ENCODE peak calls at places on chromosomes 11 and 22, in nine cellular contexts. X is activated CD4-positive, alpha-beta T cell treated with anti-CD3 and anti-CD28 coated beads, Interleukin-2, amount 50 U/mL, for 1 hour; S is astrocyte of the spinal cord; Z is body of pancreas; D is RCC 7860; J is lung; R is NCI-H1694; C is H7; U is T-cell. E is an unnamed sample.

GRCh38 chr11:128324051-128324481 is 263.3 kb downstream of the ETS1 start:
- DNase-seq in X (no peak), S (no peak), Z (no peak), D (no peak), J (no peak), R (no peak), C (no peak), U (no peak), E (no peak)

GRCh38 chr11:22730319-22730718 is 63.9 kb downstream of the GAS2 start:
- DNase-seq in X (no peak), S (no peak), Z (no peak), D (no peak), J (no peak), R (peak; percentile 7), C (no peak), U (no peak), E (peak; percentile 31)

GRCh38 chr22:29270475-29271271 is 2.6 kb downstream of the EWSR1 start:
- DNase-seq in X (no peak), S (peak; percentile 9), Z (no peak), D (peak; percentile 29), J (no peak), R (no peak), C (no peak), U (no peak), E (peak; percentile 64)

GRCh38 chr11:1693327-1694063 is 3.5 kb upstream of the KRTAP5-6 start:
- DNase-seq in X (peak; percentile 68), S (peak; percentile 74), Z (peak; percentile 80), D (peak; percentile 17), J (peak; percentile 80), R (peak; percentile 35), C (peak; percentile 98), U (peak; percentile 66), E (peak; percentile 73)

GRCh38 chr11:8566613-8567210 is 27.3 kb downstream of the STK33 start:
- DNase-seq in X (no peak), S (peak; percentile 68), Z (no peak), D (peak; percentile 40), J (no peak), R (peak; percentile 84), C (no peak), U (no peak), E (peak; percentile 72)

GRCh38 chr11:47257518-47258316 is at the start of gene NR1H3:
- DNase-seq in X (no peak), S (peak; percentile 59), Z (peak; percentile 87), D (no peak), J (peak; percentile 84), R (no peak), C (peak; percentile 97), U (no peak), E (no peak)

GRCh38 chr22:22740560-22741276 is 96.3 kb downstream of the GGTLC2 start:
- DNase-seq in X (no peak), S (no peak), Z (no peak), D (no peak), J (no peak), R (no peak), C (no peak), U (no peak), E (no peak)

GRCh38 chr11:128039140-128040021 is 548.0 kb downstream of the ETS1 start:
- DNase-seq in X (peak; percentile 71), S (peak; percentile 90), Z (no peak), D (peak; percentile 76), J (peak; percentile 51), R (no peak), C (no peak), U (peak; percentile 64), E (no peak)

GRCh38 chr22:24554316-24555159 is at the start of gene GUCD1:
- DNase-seq in X (peak; percentile 8), S (peak; percentile 27), Z (peak; percentile 42), D (peak; percentile 10), J (no peak), R (no peak), C (peak; percentile 61), U (no peak), E (peak; percentile 45)

GRCh38 chr11:106491751-106492150 is 414.3 kb downstream of the AASDHPPT start:
- DNase-seq in X (no peak), S (no peak), Z (no peak), D (no peak), J (no peak), R (no peak), C (no peak), U (no peak), E (no peak)

GRCh38 chr11:46559815-46560214 is 34.0 kb downstream of the AMBRA1 start:
- DNase-seq in X (no peak), S (no peak), Z (no peak), D (no peak), J (no peak), R (no peak), C (no peak), U (no peak), E (no peak)

GRCh38 chr22:38860291-38861169 is 11.5 kb downstream of the CBX6 start:
- DNase-seq in X (no peak), S (no peak), Z (no peak), D (no peak), J (no peak), R (no peak), C (peak; percentile 84), U (no peak), E (no peak)

GRCh38 chr11:122159173-122159701 is 43.2 kb upstream of the BLID start:
- DNase-seq in X (no peak), S (peak; percentile 83), Z (no peak), D (no peak), J (no peak), R (no peak), C (no peak), U (no peak), E (peak; percentile 54)

GRCh38 chr11:34356576-34356917 is 1.3 kb downstream of the ABTB2 start:
- DNase-seq in X (no peak), S (peak; percentile 60), Z (no peak), D (peak; percentile 14), J (no peak), R (no peak), C (peak; percentile 57), U (no peak), E (peak; percentile 67)

GRCh38 chr11:91790873-91791468 is 433.6 kb upstream of the FAT3 start:
- DNase-seq in X (no peak), S (no peak), Z (no peak), D (no peak), J (no peak), R (no peak), C (no peak), U (no peak), E (no peak)

GRCh38 chr22:20510811-20511577 is 3.6 kb downstream of the MED15 start:
- DNase-seq in X (no peak), S (no peak), Z (no peak), D (no peak), J (no peak), R (no peak), C (no peak), U (no peak), E (no peak)

GRCh38 chr11:117444256-117445096 is 116.8 kb downstream of the CEP164 start:
- DNase-seq in X (no peak), S (no peak), Z (no peak), D (no peak), J (no peak), R (no peak), C (peak; percentile 61), U (no peak), E (no peak)

GRCh38 chr22:42613869-42614268 is 814 bp downstream of the POLDIP3 start:
- DNase-seq in X (no peak), S (no peak), Z (no peak), D (no peak), J (no peak), R (no peak), C (no peak), U (no peak), E (peak; percentile 62)

GRCh38 chr11:76626921-76627391 is 43.6 kb downstream of the LRRC32 start:
- DNase-seq in X (no peak), S (peak; percentile 75), Z (no peak), D (peak; percentile 55), J (no peak), R (no peak), C (no peak), U (no peak), E (no peak)

GRCh38 chr11:117796456-117797428 is at the start of gene DSCAML1:
- DNase-seq in X (peak; percentile 45), S (no peak), Z (peak; percentile 47), D (no peak), J (no peak), R (no peak), C (peak; percentile 93), U (no peak), E (no peak)

GRCh38 chr11:69641681-69642548 is 959 bp downstream of the CCND1 start:
- DNase-seq in X (no peak), S (no peak), Z (no peak), D (no peak), J (no peak), R (no peak), C (peak; percentile 71), U (no peak), E (no peak)

GRCh38 chr11:83284501-83285051 is 1.6 kb downstream of the CCDC90B start:
- DNase-seq in X (no peak), S (no peak), Z (no peak), D (no peak), J (no peak), R (no peak), C (no peak), U (no peak), E (peak; percentile 7)

GRCh38 chr11:77473801-77474508 is at the start of gene PAK1:
- DNase-seq in X (peak; percentile 95), S (peak; percentile 76), Z (peak; percentile 97), D (peak; percentile 66), J (peak; percentile 87), R (peak; percentile 15), C (peak; percentile 95), U (peak; percentile 70), E (peak; percentile 95)

GRCh38 chr11:19557720-19558140 is 154.9 kb upstream of the NAV2 start:
- DNase-seq in X (peak; percentile 65), S (peak; percentile 76), Z (peak; percentile 85), D (peak; percentile 44), J (peak; percentile 84), R (peak; percentile 66), C (peak; percentile 84), U (peak; percentile 38), E (peak; percentile 80)

GRCh38 chr11:19355601-19356000 is 114.9 kb upstream of the E2F8 start:
- DNase-seq in X (no peak), S (no peak), Z (peak; percentile 23), D (no peak), J (no peak), R (no peak), C (no peak), U (no peak), E (no peak)

GRCh38 chr22:44752285-44753188 is at the start of gene ARHGAP8:
- DNase-seq in X (no peak), S (no peak), Z (peak; percentile 78), D (no peak), J (peak; percentile 38), R (no peak), C (peak; percentile 98), U (no peak), E (no peak)

GRCh38 chr11:107750313-107750712 is 38.5 kb upstream of the SLN start:
- DNase-seq in X (no peak), S (no peak), Z (no peak), D (no peak), J (no peak), R (no peak), C (no peak), U (no peak), E (no peak)

GRCh38 chr22:25362215-25362882 is 142.9 kb downstream of the CRYBB2 start:
- DNase-seq in X (peak; percentile 68), S (peak; percentile 38), Z (peak; percentile 63), D (peak; percentile 4), J (peak; percentile 59), R (peak; percentile 16), C (peak; percentile 96), U (peak; percentile 58), E (peak; percentile 15)

GRCh38 chr11:118260353-118260752 is 3.7 kb downstream of the MPZL2 start:
- DNase-seq in X (no peak), S (no peak), Z (no peak), D (no peak), J (no peak), R (no peak), C (no peak), U (no peak), E (no peak)

GRCh38 chr11:116390963-116391362 is 381.8 kb downstream of the BUD13 start:
- DNase-seq in X (no peak), S (no peak), Z (no peak), D (no peak), J (no peak), R (no peak), C (no peak), U (no peak), E (no peak)

GRCh38 chr11:78796956-78797355 is 222.3 kb upstream of the NARS2 start:
- DNase-seq in X (no peak), S (peak; percentile 96), Z (peak; percentile 80), D (peak; percentile 68), J (no peak), R (no peak), C (no peak), U (no peak), E (no peak)